ENCODE peak calls at places on chromosomes 4 and X, in nine cellular contexts. One of them, this sample, is unnamed.

GRCh38 chr4:31185014-31185585 is 464.9 kb downstream of the PCDH7 start:
- DNase-seq in NCI-H1105: no peak
- DNase-seq in activated CD8-positive, alpha-beta memory T cell treated with anti-CD3 and anti-CD28 coated beads for 48 hours: no peak
- DNase-seq in RPMI8226: no peak
- DNase-seq in HL-60: no peak
- DNase-seq in SK-MEL-5: no peak
- DNase-seq in aorta: no peak
- DNase-seq in GM03348: no peak
- DNase-seq in effector CD8-positive, alpha-beta T cell: no peak
- DNase-seq in this sample: no peak

GRCh38 chrX:16610121-16610565 is 39.8 kb upstream of the S100G start:
- DNase-seq in SK-MEL-5: no peak
- DNase-seq in activated CD8-positive, alpha-beta memory T cell treated with anti-CD3 and anti-CD28 coated beads for 48 hours: no peak
- DNase-seq in effector CD8-positive, alpha-beta T cell: no peak
- DNase-seq in HL-60: no peak
- DNase-seq in NCI-H1105: no peak
- DNase-seq in RPMI8226: no peak
- DNase-seq in GM03348: peak; percentile 19
- DNase-seq in aorta: no peak
- DNase-seq in this sample: peak; percentile 63

GRCh38 chr4:148254818-148255366 is 187.3 kb downstream of the NR3C2 start:
- DNase-seq in GM03348: no peak
- DNase-seq in SK-MEL-5: no peak
- DNase-seq in RPMI8226: no peak
- DNase-seq in aorta: no peak
- DNase-seq in activated CD8-positive, alpha-beta memory T cell treated with anti-CD3 and anti-CD28 coated beads for 48 hours: no peak
- DNase-seq in effector CD8-positive, alpha-beta T cell: no peak
- DNase-seq in HL-60: no peak
- DNase-seq in NCI-H1105: no peak
- DNase-seq in this sample: no peak

GRCh38 chrX:154142950-154143745 is 895 bp upstream of the OPN1LW start:
- DNase-seq in GM03348: no peak
- DNase-seq in aorta: no peak
- DNase-seq in effector CD8-positive, alpha-beta T cell: no peak
- DNase-seq in RPMI8226: no peak
- DNase-seq in activated CD8-positive, alpha-beta memory T cell treated with anti-CD3 and anti-CD28 coated beads for 48 hours: no peak
- DNase-seq in SK-MEL-5: no peak
- DNase-seq in HL-60: no peak
- DNase-seq in NCI-H1105: no peak
- DNase-seq in this sample: no peak

GRCh38 chrX:47216393-47216925 is 2.0 kb upstream of the CDK16 start:
- DNase-seq in aorta: peak; percentile 25
- DNase-seq in NCI-H1105: no peak
- DNase-seq in effector CD8-positive, alpha-beta T cell: no peak
- DNase-seq in SK-MEL-5: no peak
- DNase-seq in RPMI8226: no peak
- DNase-seq in GM03348: peak; percentile 7
- DNase-seq in activated CD8-positive, alpha-beta memory T cell treated with anti-CD3 and anti-CD28 coated beads for 48 hours: no peak
- DNase-seq in HL-60: no peak
- DNase-seq in this sample: peak; percentile 41

GRCh38 chr4:121156822-121157769 is 7.0 kb downstream of the TNIP3 start:
- DNase-seq in aorta: peak; percentile 78
- DNase-seq in HL-60: peak; percentile 50
- DNase-seq in activated CD8-positive, alpha-beta memory T cell treated with anti-CD3 and anti-CD28 coated beads for 48 hours: no peak
- DNase-seq in effector CD8-positive, alpha-beta T cell: peak; percentile 25
- DNase-seq in RPMI8226: no peak
- DNase-seq in SK-MEL-5: no peak
- DNase-seq in GM03348: peak; percentile 72
- DNase-seq in NCI-H1105: no peak
- DNase-seq in this sample: peak; percentile 36

GRCh38 chrX:45557390-45557789 is 356.7 kb upstream of the DIPK2B start:
- DNase-seq in effector CD8-positive, alpha-beta T cell: no peak
- DNase-seq in NCI-H1105: no peak
- DNase-seq in SK-MEL-5: no peak
- DNase-seq in HL-60: no peak
- DNase-seq in aorta: no peak
- DNase-seq in GM03348: no peak
- DNase-seq in RPMI8226: no peak
- DNase-seq in activated CD8-positive, alpha-beta memory T cell treated with anti-CD3 and anti-CD28 coated beads for 48 hours: no peak
- DNase-seq in this sample: peak; percentile 0

GRCh38 chr4:182604161-182604591 is 313.0 kb downstream of the DCTD start:
- DNase-seq in NCI-H1105: peak; percentile 17
- DNase-seq in activated CD8-positive, alpha-beta memory T cell treated with anti-CD3 and anti-CD28 coated beads for 48 hours: no peak
- DNase-seq in RPMI8226: no peak
- DNase-seq in HL-60: no peak
- DNase-seq in SK-MEL-5: peak; percentile 34
- DNase-seq in effector CD8-positive, alpha-beta T cell: no peak
- DNase-seq in aorta: no peak
- DNase-seq in GM03348: peak; percentile 31
- DNase-seq in this sample: peak; percentile 74

GRCh38 chrX:131831185-131831520 is 191.9 kb upstream of the STK26 start:
- DNase-seq in SK-MEL-5: no peak
- DNase-seq in GM03348: no peak
- DNase-seq in activated CD8-positive, alpha-beta memory T cell treated with anti-CD3 and anti-CD28 coated beads for 48 hours: no peak
- DNase-seq in aorta: no peak
- DNase-seq in NCI-H1105: no peak
- DNase-seq in effector CD8-positive, alpha-beta T cell: no peak
- DNase-seq in RPMI8226: no peak
- DNase-seq in HL-60: no peak
- DNase-seq in this sample: no peak

GRCh38 chr4:89906787-89907521 is 12.3 kb downstream of the MMRN1 start:
- DNase-seq in SK-MEL-5: peak; percentile 53
- DNase-seq in aorta: no peak
- DNase-seq in activated CD8-positive, alpha-beta memory T cell treated with anti-CD3 and anti-CD28 coated beads for 48 hours: no peak
- DNase-seq in effector CD8-positive, alpha-beta T cell: no peak
- DNase-seq in RPMI8226: no peak
- DNase-seq in GM03348: no peak
- DNase-seq in NCI-H1105: no peak
- DNase-seq in HL-60: no peak
- DNase-seq in this sample: no peak

GRCh38 chr4:79575709-79576479 is 167.9 kb upstream of the GK2 start:
- DNase-seq in SK-MEL-5: no peak
- DNase-seq in GM03348: no peak
- DNase-seq in activated CD8-positive, alpha-beta memory T cell treated with anti-CD3 and anti-CD28 coated beads for 48 hours: no peak
- DNase-seq in NCI-H1105: no peak
- DNase-seq in HL-60: no peak
- DNase-seq in effector CD8-positive, alpha-beta T cell: no peak
- DNase-seq in aorta: no peak
- DNase-seq in RPMI8226: no peak
- DNase-seq in this sample: no peak

GRCh38 chr4:2417196-2417764 is 1.2 kb downstream of the ZFYVE28 start:
- DNase-seq in aorta: peak; percentile 76
- DNase-seq in effector CD8-positive, alpha-beta T cell: no peak
- DNase-seq in activated CD8-positive, alpha-beta memory T cell treated with anti-CD3 and anti-CD28 coated beads for 48 hours: no peak
- DNase-seq in HL-60: no peak
- DNase-seq in NCI-H1105: no peak
- DNase-seq in SK-MEL-5: no peak
- DNase-seq in RPMI8226: peak; percentile 39
- DNase-seq in GM03348: peak; percentile 34
- DNase-seq in this sample: no peak